ENCODE peak calls at places on chromosome 19, in four cellular contexts. F is tibial nerve, E is sigmoid colon, M is stomach. U is an unnamed sample.

GRCh38 chr19:31232220-31232619 is 117.0 kb downstream of the TSHZ3 start:
- DNase-seq in E (no peak), M (no peak), F (no peak), U (no peak)

GRCh38 chr19:39436350-39436716 is 584 bp upstream of the RPS16 start:
- DNase-seq in E (no peak), M (no peak), F (no peak), U (no peak)

GRCh38 chr19:53908106-53908932 is 759 bp upstream of the CACNG7 start:
- DNase-seq in F (no peak), E (no peak), M (peak; percentile 33), U (peak; percentile 57)

GRCh38 chr19:3606174-3606689 is 443 bp downstream of the TBXA2R start:
- DNase-seq in M (peak; percentile 78), F (no peak), E (peak; percentile 75), U (peak; percentile 72)

GRCh38 chr19:19650331-19650730 is 6.9 kb upstream of the GMIP start:
- DNase-seq in M (no peak), F (no peak), E (no peak), U (no peak)

GRCh38 chr19:34148672-34149185 is 23.6 kb upstream of the LSM14A start:
- DNase-seq in F (no peak), M (no peak), E (no peak), U (no peak)

GRCh38 chr19:28020631-28021315 is 1192.2 kb downstream of the UQCRFS1 start:
- DNase-seq in F (no peak), M (no peak), E (no peak), U (no peak)

GRCh38 chr19:15810335-15810734 is 5.1 kb downstream of the OR10H1 start:
- DNase-seq in F (no peak), E (no peak), M (peak; percentile 27), U (peak; percentile 47)

GRCh38 chr19:7658219-7658686 is 10.6 kb upstream of the RETN start:
- DNase-seq in F (no peak), M (no peak), E (no peak), U (no peak)

GRCh38 chr19:5827891-5828660 is 11.4 kb downstream of the FUT6 start:
- DNase-seq in E (peak; percentile 96), F (peak; percentile 46), M (peak; percentile 95), U (peak; percentile 99)

GRCh38 chr19:17414097-17414496 is 5.8 kb upstream of the MVB12A start:
- DNase-seq in F (no peak), M (no peak), E (no peak), U (no peak)

GRCh38 chr19:17309962-17310461 is 649 bp downstream of the DDA1 start:
- DNase-seq in E (no peak), M (no peak), F (no peak), U (no peak)

GRCh38 chr19:39401549-39402416 is 4.9 kb upstream of the ZFP36 start:
- DNase-seq in M (peak; percentile 79), F (no peak), E (peak; percentile 85), U (no peak)

GRCh38 chr19:1133471-1133929 is 29.7 kb downstream of the GPX4 start:
- DNase-seq in M (peak; percentile 56), F (no peak), E (no peak), U (peak; percentile 85)

GRCh38 chr19:38531515-38531914 is 86.2 kb downstream of the MAP4K1 start:
- DNase-seq in F (no peak), M (no peak), E (no peak), U (no peak)

GRCh38 chr19:4456566-4456842 is 1.1 kb downstream of the UBXN6 start:
- DNase-seq in M (no peak), F (no peak), E (peak; percentile 80), U (peak; percentile 50)

GRCh38 chr19:3642987-3643386 is 16.4 kb upstream of the CACTIN start:
- DNase-seq in M (no peak), F (no peak), E (no peak), U (peak; percentile 95)

GRCh38 chr19:5343848-5344247 is 3.2 kb upstream of the PTPRS start:
- DNase-seq in M (no peak), E (no peak), F (no peak), U (no peak)

GRCh38 chr19:3320354-3320670 is 46.1 kb upstream of the NFIC start:
- DNase-seq in E (peak; percentile 53), F (no peak), M (no peak), U (no peak)

GRCh38 chr19:38917516-38917915 is 5.5 kb upstream of the CCER2 start:
- DNase-seq in M (no peak), E (no peak), F (no peak), U (no peak)

GRCh38 chr19:55464669-55465068 is at the start of gene C19orf85:
- DNase-seq in M (no peak), E (no peak), F (no peak), U (no peak)

GRCh38 chr19:41701401-41702075 is 6.9 kb upstream of the CEACAM5 start:
- DNase-seq in F (no peak), M (peak; percentile 31), E (peak; percentile 52), U (peak; percentile 41)

DNA sequence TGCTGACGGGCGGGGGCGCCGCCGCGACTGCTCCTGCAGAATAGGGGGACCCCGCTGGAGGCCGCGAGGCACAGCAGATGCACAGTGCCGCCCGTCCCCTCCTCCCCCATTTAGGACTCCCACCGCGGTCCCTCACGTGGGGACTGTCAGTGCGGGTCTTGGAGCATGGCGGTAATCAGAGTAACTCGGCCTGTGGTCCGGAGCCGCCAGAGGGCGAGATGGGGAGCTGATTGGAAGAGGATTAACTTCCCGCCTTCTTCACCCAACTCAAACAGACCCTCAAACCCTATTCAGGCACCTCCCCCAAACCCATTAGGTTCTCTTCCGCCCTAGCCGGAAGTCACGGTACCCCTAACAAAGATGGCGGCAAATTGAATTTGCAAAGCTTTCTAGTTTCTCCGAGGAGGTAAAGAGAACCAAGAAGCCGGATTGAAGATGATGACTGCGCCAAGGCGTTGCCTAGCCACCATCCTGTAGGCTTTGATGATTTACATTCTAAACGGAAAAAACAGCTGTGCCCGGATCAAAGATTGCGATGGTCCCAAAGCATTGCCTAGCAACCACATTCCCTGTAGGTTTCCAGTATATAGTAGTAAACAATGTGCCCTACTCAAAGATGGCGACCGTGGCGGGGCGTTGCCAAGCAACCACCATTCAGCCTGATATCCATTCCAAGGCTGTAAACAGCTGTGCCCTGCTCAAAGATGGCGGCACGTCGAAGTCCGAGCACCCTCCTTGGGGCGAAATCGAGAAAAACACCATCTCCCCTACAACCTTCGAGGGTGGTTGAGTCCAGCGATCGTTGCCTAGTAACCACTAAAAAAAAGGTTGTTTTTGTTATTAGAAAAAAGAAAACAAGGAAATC is at the start of gene FUZ:
- DNase-seq in F (peak; percentile 94), E (peak; percentile 99), M (peak; percentile 97), U (peak; percentile 89)
- TF ChIP-seq EP300 in F (peak; percentile 94), E (no peak), M (no peak), U (no peak)

GRCh38 chr19:57055956-57056355 is 63.8 kb upstream of the USP29 start:
- DNase-seq in E (no peak), F (no peak), M (no peak), U (no peak)

GRCh38 chr19:57052102-57052501 is 67.7 kb upstream of the USP29 start:
- DNase-seq in E (no peak), F (no peak), M (no peak), U (no peak)

GRCh38 chr19:57053401-57053800 is 66.4 kb upstream of the USP29 start:
- DNase-seq in E (no peak), M (no peak), F (no peak), U (no peak)

GRCh38 chr19:57058871-57059270 is 60.9 kb upstream of the USP29 start:
- DNase-seq in M (no peak), E (no peak), F (no peak), U (no peak)

DNA sequence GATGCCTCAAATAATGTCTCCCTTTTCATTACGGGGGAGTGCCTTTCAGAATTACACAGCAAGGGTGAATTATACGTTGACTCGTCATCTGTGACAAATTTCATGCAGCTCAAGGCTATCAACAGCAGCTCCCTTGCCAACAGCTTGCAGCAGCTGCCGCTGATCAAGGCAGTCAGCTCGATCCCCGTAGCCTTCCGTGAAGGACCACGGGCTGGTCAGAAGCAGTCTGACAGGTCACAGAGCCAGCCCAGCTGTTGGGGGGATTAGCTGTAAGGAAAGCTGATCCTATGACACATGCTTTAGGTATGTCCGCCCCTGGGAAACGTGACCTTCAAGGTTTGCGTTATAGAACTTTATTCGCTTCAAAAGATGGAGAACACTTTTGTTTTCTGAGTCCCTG is 62.8 kb upstream of the USP29 start:
- DNase-seq in F (no peak), E (peak; percentile 88), M (peak; percentile 51), U (no peak)
- TF ChIP-seq EP300 in F (no peak), E (no peak), M (no peak), U (no peak)

GRCh38 chr19:35257113-35257461 is 8.3 kb downstream of the LSR start:
- DNase-seq in E (peak; percentile 63), M (no peak), F (no peak), U (no peak)

GRCh38 chr19:35254341-35255297 is 5.8 kb downstream of the LSR start:
- DNase-seq in F (no peak), M (no peak), E (peak; percentile 56), U (no peak)

GRCh38 chr19:35251456-35251855 is 2.7 kb downstream of the LSR start:
- DNase-seq in F (no peak), M (no peak), E (no peak), U (no peak)

GRCh38 chr19:35256566-35256965 is 7.8 kb downstream of the LSR start:
- DNase-seq in E (no peak), M (no peak), F (no peak), U (no peak)

GRCh38 chr19:35253316-35254286 is 4.8 kb downstream of the LSR start:
- DNase-seq in M (no peak), F (no peak), E (peak; percentile 57), U (no peak)
- TF ChIP-seq EP300 in M (no peak), F (no peak), E (no peak), U (no peak)

GRCh38 chr19:11535792-11536595 is 2.7 kb upstream of the CNN1 start:
- DNase-seq in M (peak; percentile 91), E (peak; percentile 97), F (peak; percentile 83), U (peak; percentile 97)
- TF ChIP-seq EP300 in M (peak; percentile 59), E (no peak), F (peak; percentile 82), U (peak; percentile 41)